ENCODE peak calls at places on chromosomes 11 and 22, in eight cellular contexts. X, H, T, P, K, E, B and S are unnamed samples.

GRCh38 chr22:47294222-47294532 is 531.7 kb downstream of the TBC1D22A start:
- DNase-seq in X (no peak), H (no peak), T (no peak), P (no peak), K (peak; percentile 93), E (no peak), B (no peak), S (no peak)

GRCh38 chr11:34886609-34887008 is 29.6 kb downstream of the APIP start:
- DNase-seq in X (no peak), H (no peak), T (no peak), P (no peak), K (no peak), E (no peak), B (no peak), S (no peak)

GRCh38 chr11:87851234-87851633 is 324.0 kb downstream of the RAB38 start:
- DNase-seq in X (no peak), H (no peak), T (no peak), P (no peak), K (peak; percentile 1), E (no peak), B (no peak), S (no peak)

GRCh38 chr11:2737876-2738275 is 38.1 kb upstream of the KCNQ1OT1 start:
- DNase-seq in X (no peak), H (no peak), T (peak; percentile 81), P (no peak), K (peak; percentile 8), E (no peak), B (no peak), S (no peak)

GRCh38 chr11:48207881-48208280 is 8.7 kb upstream of the OR4B1 start:
- DNase-seq in X (no peak), H (no peak), T (no peak), P (no peak), K (no peak), E (no peak), B (no peak), S (no peak)

GRCh38 chr22:43398910-43399309 is 12.9 kb upstream of the MPPED1 start:
- DNase-seq in X (no peak), H (no peak), T (no peak), P (no peak), K (no peak), E (no peak), B (no peak), S (no peak)

GRCh38 chr11:81036168-81036870 is 1595.5 kb upstream of the TENM4 start:
- DNase-seq in X (no peak), H (no peak), T (no peak), P (no peak), K (no peak), E (no peak), B (no peak), S (no peak)

GRCh38 chr11:118789501-118790356 is 1.2 kb downstream of the DDX6 start:
- DNase-seq in X (no peak), H (no peak), T (no peak), P (peak; percentile 25), K (peak; percentile 27), E (peak; percentile 13), B (peak; percentile 67), S (no peak)

GRCh38 chr11:13721760-13722159 is 53.3 kb downstream of the FAR1 start:
- DNase-seq in X (no peak), H (no peak), T (no peak), P (no peak), K (peak; percentile 9), E (no peak), B (no peak), S (no peak)

GRCh38 chr11:8706673-8707432 is 24.3 kb downstream of the RPL27A start:
- DNase-seq in X (no peak), H (no peak), T (no peak), P (no peak), K (no peak), E (no peak), B (no peak), S (no peak)

GRCh38 chr11:124846058-124846719 is 19.0 kb upstream of the ROBO3 start:
- DNase-seq in X (no peak), H (no peak), T (no peak), P (no peak), K (no peak), E (no peak), B (no peak), S (no peak)

GRCh38 chr11:17206448-17206847 is 1.3 kb downstream of the PIK3C2A start:
- DNase-seq in X (no peak), H (no peak), T (no peak), P (no peak), K (no peak), E (no peak), B (no peak), S (no peak)

GRCh38 chr11:95599959-95600586 is 189.5 kb downstream of the FAM76B start:
- DNase-seq in X (no peak), H (no peak), T (no peak), P (no peak), K (no peak), E (no peak), B (no peak), S (no peak)

GRCh38 chr11:8587915-8588314 is 6.1 kb downstream of the STK33 start:
- DNase-seq in X (no peak), H (no peak), T (no peak), P (no peak), K (no peak), E (no peak), B (no peak), S (no peak)

GRCh38 chr22:38724176-38724575 is 18.4 kb downstream of the GTPBP1 start:
- DNase-seq in X (no peak), H (no peak), T (peak; percentile 12), P (no peak), K (no peak), E (no peak), B (no peak), S (no peak)